ENCODE peak calls at places on chromosome 7, in four cellular contexts. W, G, S and N are unnamed samples.

GRCh38 chr7:22094413-22095304 is 149.0 kb upstream of the CDCA7L start:
- DNase-seq in W (peak), S (no peak), G (no peak), N (peak)

GRCh38 chr7:24402655-24403054 is 118.7 kb downstream of the NPY start:
- DNase-seq in G (no peak), S (no peak), W (no peak), N (no peak)

GRCh38 chr7:88115258-88116195 is 104.3 kb downstream of the SRI start:
- DNase-seq in G (no peak), S (no peak), W (peak), N (no peak)

GRCh38 chr7:22723171-22723601 is 3.8 kb upstream of the IL6 start:
- DNase-seq in S (peak), W (peak), G (no peak), N (peak)

GRCh38 chr7:75611557-75612178 is 119.5 kb downstream of the SPDYE5 start:
- DNase-seq in W (no peak), S (peak), G (no peak), N (peak)

GRCh38 chr7:95691464-95691863 is 80.9 kb upstream of the DYNC1I1 start:
- DNase-seq in S (no peak), G (no peak), W (no peak), N (no peak)

GRCh38 chr7:107744345-107744750 is 406 bp downstream of the CBLL1 start:
- DNase-seq in W (no peak), G (no peak), S (no peak), N (no peak)

GRCh38 chr7:142091957-142092356 is 19.6 kb upstream of the MGAM2 start:
- DNase-seq in W (no peak), S (no peak), G (no peak), N (no peak)

GRCh38 chr7:26398436-26399308 is 107.0 kb downstream of the SNX10 start:
- DNase-seq in W (peak), G (peak), S (peak), N (no peak)

GRCh38 chr7:92740134-92740533 is 96.2 kb downstream of the CDK6 start:
- DNase-seq in W (no peak), G (no peak), S (no peak), N (no peak)
- H3K27ac ChIP-seq in W (peak), G (no peak), S (no peak), N (no peak)

GRCh38 chr7:4779118-4779517 is 3.7 kb downstream of the AP5Z1 start:
- DNase-seq in S (no peak), G (no peak), W (no peak), N (no peak)

GRCh38 chr7:4775281-4776159 is at the start of gene AP5Z1:
- DNase-seq in S (peak), G (peak), W (peak), N (peak)

GRCh38 chr7:4774007-4774406 is 1.4 kb upstream of the AP5Z1 start:
- DNase-seq in G (no peak), S (no peak), W (no peak), N (no peak)

GRCh38 chr7:4774804-4775280 is 581 bp upstream of the AP5Z1 start:
- DNase-seq in W (peak), S (no peak), G (no peak), N (no peak)

DNA sequence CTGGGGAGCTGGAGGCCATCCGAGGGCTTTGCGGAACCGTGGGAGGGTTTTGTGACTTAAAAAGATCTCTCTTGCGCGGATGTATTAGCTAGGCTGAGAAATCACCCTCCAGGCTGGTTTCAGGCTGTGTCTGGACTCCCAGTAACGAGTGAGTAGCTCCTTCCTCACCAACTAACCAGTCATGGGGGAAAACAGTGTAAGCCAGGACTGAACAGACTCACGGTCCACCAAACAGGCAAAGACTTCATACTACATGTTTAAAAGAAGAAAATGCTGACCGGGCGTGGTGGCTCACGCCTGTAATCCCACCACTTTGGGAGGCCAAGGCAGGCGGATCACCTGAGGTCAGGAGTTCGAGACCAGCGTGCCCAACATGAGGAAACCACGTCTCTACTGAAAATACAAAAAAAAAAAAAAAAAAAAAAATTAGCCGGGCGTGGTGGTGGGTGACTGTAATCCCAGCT is 769 bp downstream of the AP5Z1 start:
- DNase-seq in W (peak), G (no peak), S (no peak), N (no peak)
- H3K27ac ChIP-seq in W (peak), G (peak), S (peak), N (peak)

DNA sequence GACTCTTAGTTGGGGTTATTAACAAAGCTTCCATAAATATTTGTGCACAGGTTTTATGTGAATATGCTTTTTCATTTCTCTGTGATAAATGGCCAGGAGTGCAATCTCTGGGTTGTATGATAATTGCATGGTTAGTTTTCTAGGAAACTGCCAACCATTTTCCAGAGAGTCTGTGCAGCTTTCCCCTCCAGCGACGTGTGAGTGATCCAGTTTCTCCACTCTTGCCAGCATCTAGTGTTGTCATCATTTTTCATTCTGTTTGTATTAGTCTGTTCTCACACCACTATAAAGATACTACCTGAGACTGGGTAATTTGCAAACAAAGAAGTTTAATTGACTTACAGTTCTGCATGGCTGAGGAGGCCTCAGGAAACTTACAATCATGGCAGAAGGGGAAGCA is 319.6 kb upstream of the SHH start:
- DNase-seq in G (no peak), W (no peak), S (no peak), N (no peak)
- H3K27ac ChIP-seq in G (no peak), W (no peak), S (no peak), N (no peak)

GRCh38 chr7:124929467-124930172 is at the start of gene POT1:
- DNase-seq in G (peak), S (peak), W (peak), N (peak)
- H3K27ac ChIP-seq in G (peak), S (peak), W (peak), N (peak)

GRCh38 chr7:36281945-36282727 is 107.5 kb upstream of the ANLN start:
- DNase-seq in S (no peak), G (no peak), W (peak), N (no peak)

GRCh38 chr7:36283171-36283570 is 106.5 kb upstream of the ANLN start:
- DNase-seq in S (no peak), G (no peak), W (no peak), N (no peak)

GRCh38 chr7:36284470-36284869 is 105.2 kb upstream of the ANLN start:
- DNase-seq in W (no peak), S (no peak), G (no peak), N (no peak)

GRCh38 chr7:36285276-36285675 is 104.4 kb upstream of the ANLN start:
- DNase-seq in S (peak), W (no peak), G (no peak), N (no peak)

DNA sequence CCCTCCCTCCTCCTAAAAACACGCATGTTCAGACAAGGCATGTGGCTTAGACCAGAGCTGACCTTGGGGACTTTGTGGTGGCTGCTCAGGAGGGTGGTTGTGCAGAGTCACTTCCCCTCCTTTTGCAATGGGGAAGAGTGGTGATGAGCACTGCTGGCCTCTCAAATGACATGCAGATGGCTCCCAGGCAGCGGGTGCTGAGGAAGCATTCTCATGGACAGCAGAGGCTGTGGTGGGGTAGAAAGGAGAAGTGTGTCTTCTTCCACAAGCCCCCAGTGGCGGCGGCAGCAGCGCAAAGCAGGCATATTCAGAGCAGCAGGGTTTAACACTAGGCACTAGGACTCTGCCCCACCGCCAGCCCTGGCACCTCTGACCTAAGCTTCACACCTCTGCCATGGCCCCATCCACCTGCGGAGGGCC is 105.9 kb upstream of the ANLN start:
- DNase-seq in G (no peak), S (peak), W (no peak), N (no peak)
- H3K27ac ChIP-seq in G (no peak), S (peak), W (no peak), N (no peak)

GRCh38 chr7:1505731-1506550 is 1.8 kb upstream of the INTS1 start:
- DNase-seq in S (no peak), G (no peak), W (no peak), N (no peak)

GRCh38 chr7:1503390-1503789 is 799 bp downstream of the INTS1 start:
- DNase-seq in S (no peak), W (peak), G (no peak), N (no peak)

GRCh38 chr7:1501487-1502270 is 2.5 kb downstream of the INTS1 start:
- DNase-seq in W (no peak), S (no peak), G (no peak), N (no peak)

GRCh38 chr7:1502845-1503244 is 1.3 kb downstream of the INTS1 start:
- DNase-seq in G (no peak), W (no peak), S (no peak), N (no peak)

DNA sequence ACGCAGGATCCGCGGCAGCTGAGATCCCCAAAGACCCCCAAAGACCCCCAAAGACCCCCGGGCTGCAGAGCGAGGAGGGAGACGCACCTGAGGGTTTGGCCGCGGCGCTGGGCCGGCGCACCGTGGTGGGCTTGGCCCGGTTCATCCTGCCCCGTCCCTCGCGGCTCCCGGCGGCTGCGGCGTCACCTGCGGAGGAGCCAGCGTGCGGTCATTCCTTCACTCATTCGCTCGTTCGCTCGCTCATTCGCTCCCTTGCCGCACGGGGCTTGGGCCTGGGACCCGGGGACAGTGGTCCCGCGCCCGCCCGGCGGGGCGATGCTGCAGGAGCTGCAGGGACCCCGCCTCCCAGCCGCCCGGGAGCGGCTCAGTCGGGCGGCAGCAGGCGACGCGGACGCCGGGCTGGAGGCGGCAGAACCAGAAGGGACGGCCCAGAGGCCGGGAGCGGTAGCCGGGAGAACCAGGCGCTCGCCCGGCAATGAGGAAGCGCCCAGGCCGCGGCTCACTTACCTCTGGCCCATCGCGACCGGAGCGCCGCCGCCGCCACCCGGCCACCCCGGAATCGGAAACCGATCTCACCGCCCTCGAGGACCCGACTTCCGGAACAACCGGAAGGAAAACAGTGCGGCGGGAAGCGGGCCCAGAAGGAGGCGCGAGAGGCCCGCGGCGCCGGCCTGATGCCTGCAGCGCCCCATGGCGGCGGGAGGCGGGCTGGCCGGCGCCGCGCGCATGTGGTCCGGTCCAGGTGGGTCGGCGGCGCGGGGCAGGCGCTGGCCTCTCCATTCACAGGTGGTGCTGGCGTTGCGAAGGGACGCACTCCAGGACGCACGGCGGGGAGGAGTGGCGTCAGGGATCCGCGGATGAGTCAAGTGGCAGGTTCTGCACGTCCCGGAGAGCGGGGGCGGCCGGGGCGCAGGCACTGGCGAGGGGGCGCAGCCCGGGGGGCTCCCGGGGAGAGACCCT is at the start of gene INTS1:
- DNase-seq in W (peak), S (peak), G (peak), N (peak)
- H3K27ac ChIP-seq in W (no peak), S (peak), G (peak), N (peak)

DNA sequence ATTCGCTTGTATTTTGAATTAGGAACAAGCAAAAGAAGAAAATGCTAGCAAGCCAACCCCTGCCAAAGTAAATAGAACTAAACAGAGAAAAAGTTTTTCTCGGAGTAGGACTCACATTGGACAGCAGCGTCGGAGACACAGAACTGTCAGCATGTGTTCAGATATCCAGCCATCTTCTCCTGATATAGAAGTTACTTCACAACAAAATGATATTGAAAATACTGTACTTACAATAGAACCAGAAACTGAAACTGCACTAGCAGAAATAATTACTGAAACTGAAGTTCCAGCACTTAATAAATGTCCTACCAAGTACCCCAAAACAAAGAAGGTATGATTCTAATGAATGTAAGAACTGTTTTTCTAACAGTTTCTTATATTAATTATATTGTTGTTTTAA is 87.9 kb downstream of the KMT2E start:
- DNase-seq in W (no peak), S (no peak), G (no peak), N (no peak)
- H3K27ac ChIP-seq in W (no peak), S (no peak), G (no peak), N (no peak)

GRCh38 chr7:2663121-2663886 is 24.7 kb upstream of the AMZ1 start:
- DNase-seq in W (no peak), G (no peak), S (no peak), N (no peak)
- H3K27ac ChIP-seq in W (no peak), G (no peak), S (no peak), N (no peak)

GRCh38 chr7:140564643-140565042 is 76.0 kb downstream of the DENND2A start:
- DNase-seq in S (no peak), G (no peak), W (peak), N (no peak)

GRCh38 chr7:140571537-140572122 is 69.0 kb downstream of the DENND2A start:
- DNase-seq in G (no peak), S (no peak), W (peak), N (no peak)

GRCh38 chr7:140568021-140568813 is 72.4 kb downstream of the DENND2A start:
- DNase-seq in W (no peak), G (no peak), S (no peak), N (no peak)

GRCh38 chr7:140570120-140570519 is 70.5 kb downstream of the DENND2A start:
- DNase-seq in G (no peak), W (no peak), S (no peak), N (no peak)
- H3K27ac ChIP-seq in G (no peak), W (no peak), S (no peak), N (no peak)